ENCODE peak calls at places on chromosome 13, in eight cellular contexts. U is PC-9, Y is HCT116, V is MM.1S, B is GM23248, R is GM23338, P is OCI-LY7, W is hepatocyte. A is an unnamed sample. For H3K9me2, the result is how much of the 10 kb centered on the place peaks cover.

GRCh38 chr13:40026174-40026585 is 370.7 kb downstream of the COG6 start:
- DNase-seq in U (no peak), Y (no peak), V (peak), B (no peak), R (no peak), P (no peak), W (no peak), A (no peak)

GRCh38 chr13:73189365-73189764 is 130.6 kb downstream of the KLF5 start:
- DNase-seq in U (peak), Y (no peak), V (no peak), B (no peak), R (no peak), P (no peak), W (peak), A (no peak)

GRCh38 chr13:91805605-91806004 is 407.2 kb downstream of the GPC5 start:
- DNase-seq in U (no peak), Y (no peak), V (no peak), B (no peak), R (peak), P (peak), W (no peak), A (no peak)

GRCh38 chr13:113153810-113154748 is 4.4 kb upstream of the PROZ start:
- DNase-seq in U (peak), Y (peak), V (peak), B (peak), R (peak), P (peak), W (peak), A (peak)

GRCh38 chr13:44437356-44438233 is 64.0 kb downstream of the SERP2 start:
- DNase-seq in U (peak), Y (no peak), V (peak), B (peak), R (peak), P (peak), W (no peak), A (peak)

GRCh38 chr13:32408999-32409313 is 19.0 kb downstream of the N4BP2L1 start:
- DNase-seq in U (no peak), Y (no peak), V (no peak), B (no peak), R (no peak), P (no peak), W (no peak), A (no peak)

GRCh38 chr13:85543144-85543543 is 256.1 kb downstream of the SLITRK6 start:
- DNase-seq in U (no peak), Y (no peak), V (no peak), B (no peak), R (no peak), P (no peak), W (no peak), A (no peak)

GRCh38 chr13:39363393-39363792 is 239.6 kb downstream of the LHFPL6 start:
- DNase-seq in U (no peak), Y (no peak), V (no peak), B (no peak), R (no peak), P (no peak), W (no peak), A (no peak)

GRCh38 chr13:25232937-25233515 is 54.3 kb downstream of the MTMR6 start:
- DNase-seq in U (no peak), Y (peak), V (no peak), B (peak), R (peak), P (peak), W (peak), A (peak)

GRCh38 chr13:79973533-79973963 is 367.4 kb downstream of the SPRY2 start:
- DNase-seq in U (no peak), Y (no peak), V (peak), B (peak), R (peak), P (peak), W (no peak), A (peak)

GRCh38 chr13:88068975-88069374 is 397.8 kb downstream of the SLITRK5 start:
- DNase-seq in U (no peak), Y (no peak), V (no peak), B (no peak), R (peak), P (peak), W (peak), A (peak)

GRCh38 chr13:73466561-73466960 is 407.8 kb downstream of the KLF5 start:
- DNase-seq in U (no peak), Y (no peak), V (no peak), B (no peak), R (no peak), P (no peak), W (no peak), A (no peak)

GRCh38 chr13:44410328-44410859 is 36.8 kb downstream of the SERP2 start:
- DNase-seq in U (no peak), Y (no peak), V (no peak), B (no peak), R (no peak), P (peak), W (no peak), A (no peak)

GRCh38 chr13:109626386-109627171 is 159.8 kb downstream of the IRS2 start:
- DNase-seq in U (no peak), Y (no peak), V (no peak), B (no peak), R (no peak), P (no peak), W (no peak), A (no peak)

GRCh38 chr13:79287994-79288795 is 117.9 kb downstream of the RBM26 start:
- DNase-seq in U (no peak), Y (no peak), V (no peak), B (no peak), R (peak), P (no peak), W (no peak), A (no peak)

GRCh38 chr13:30112602-30113435 is 194.5 kb downstream of the KATNAL1 start:
- DNase-seq in U (peak), Y (peak), V (peak), B (peak), R (peak), P (peak), W (peak), A (peak)

GRCh38 chr13:34462843-34463242 is 479.2 kb upstream of the NBEA start:
- DNase-seq in U (peak), Y (peak), V (no peak), B (peak), R (no peak), P (no peak), W (no peak), A (no peak)

GRCh38 chr13:22154041-22154440 is 483.2 kb downstream of the FGF9 start:
- DNase-seq in U (no peak), Y (no peak), V (no peak), B (no peak), R (peak), P (no peak), W (no peak), A (no peak)

GRCh38 chr13:28179974-28180373 is 41.6 kb downstream of the PAN3 start:
- DNase-seq in U (no peak), Y (no peak), V (no peak), B (peak), R (no peak), P (no peak), W (no peak), A (no peak)

GRCh38 chr13:101919541-101920306 is 467.2 kb downstream of the ITGBL1 start:
- DNase-seq in U (no peak), Y (no peak), V (no peak), B (peak), R (peak), P (no peak), W (peak), A (no peak)

GRCh38 chr13:91571681-91572080 is 173.3 kb downstream of the GPC5 start:
- DNase-seq in U (no peak), Y (no peak), V (no peak), B (no peak), R (no peak), P (no peak), W (no peak), A (no peak)

GRCh38 chr13:34065915-34066314 is 248.0 kb downstream of the RFC3 start:
- DNase-seq in U (peak), Y (peak), V (no peak), B (no peak), R (no peak), P (no peak), W (peak), A (no peak)

GRCh38 chr13:113545455-113545930 is 39.1 kb upstream of the TFDP1 start:
- DNase-seq in U (peak), Y (no peak), V (no peak), B (peak), R (no peak), P (no peak), W (no peak), A (no peak)

GRCh38 chr13:51577690-51578089 is 6.6 kb upstream of the WDFY2 start:
- DNase-seq in U (no peak), Y (no peak), V (no peak), B (no peak), R (no peak), P (no peak), W (no peak), A (no peak)

GRCh38 chr13:30341815-30342570 is 34.6 kb upstream of the KATNAL1 start:
- DNase-seq in U (peak), Y (peak), V (no peak), B (peak), R (no peak), P (no peak), W (peak), A (no peak)

GRCh38 chr13:27448308-27448707 is 2.1 kb downstream of the MTIF3 start:
- DNase-seq in U (no peak), Y (no peak), V (no peak), B (no peak), R (no peak), P (no peak), W (no peak), A (no peak)

GRCh38 chr13:44300895-44301638 is 72.6 kb upstream of the SERP2 start:
- DNase-seq in U (peak), Y (peak), V (no peak), B (peak), R (no peak), P (no peak), W (no peak), A (no peak)

GRCh38 chr13:30111810-30112209 is 195.5 kb downstream of the KATNAL1 start:
- DNase-seq in U (no peak), Y (no peak), V (no peak), B (peak), R (peak), P (peak), W (no peak), A (peak)

GRCh38 chr13:31982540-31982939 is 49.0 kb upstream of the FRY start:
- DNase-seq in U (peak), Y (peak), V (no peak), B (peak), R (no peak), P (no peak), W (peak), A (no peak)

GRCh38 chr13:50396001-50396400 is 380.8 kb downstream of the KCNRG start:
- DNase-seq in U (no peak), Y (no peak), V (no peak), B (no peak), R (no peak), P (no peak), W (no peak), A (peak)

GRCh38 chr13:94480672-94481145 is 1.2 kb upstream of the DCT start:
- DNase-seq in U (no peak), Y (no peak), V (no peak), B (peak), R (no peak), P (no peak), W (peak), A (no peak)

GRCh38 chr13:77002590-77003190 is 10.8 kb downstream of the CLN5 start:
- DNase-seq in U (no peak), Y (peak), V (no peak), B (peak), R (peak), P (peak), W (peak), A (peak)

GRCh38 chr13:33262554-33262953 is 23.0 kb downstream of the STARD13 start:
- DNase-seq in U (no peak), Y (no peak), V (no peak), B (no peak), R (no peak), P (no peak), W (peak), A (no peak)

GRCh38 chr13:66469745-66470144 is 760.4 kb downstream of the PCDH9 start:
- DNase-seq in U (no peak), Y (no peak), V (no peak), B (no peak), R (no peak), P (no peak), W (no peak), A (no peak)

GRCh38 chr13:98509271-98510155 is 67.4 kb downstream of the STK24 start:
- DNase-seq in U (peak), Y (peak), V (no peak), B (peak), R (no peak), P (no peak), W (peak), A (peak)

DNA sequence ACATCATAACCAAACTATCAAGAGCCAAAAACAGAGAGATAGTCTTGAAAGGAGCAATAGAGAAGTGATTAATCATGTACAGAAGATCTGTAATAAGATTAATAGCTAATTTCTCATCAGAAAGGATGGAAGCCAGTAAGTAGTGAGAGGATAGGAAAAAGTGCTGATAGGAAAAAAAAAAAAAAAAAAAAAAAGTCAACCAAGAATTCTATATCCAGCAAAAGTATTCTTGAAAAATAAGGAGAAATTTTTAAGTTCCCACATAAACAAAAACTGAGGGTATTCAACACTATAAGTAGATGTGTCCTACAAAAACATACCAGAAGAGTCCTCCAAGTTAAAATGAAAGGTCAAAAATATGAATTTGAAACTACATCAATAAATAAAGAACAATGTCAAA is 218.7 kb upstream of the GPC6 start:
- DNase-seq in U (no peak), Y (no peak), V (no peak), B (no peak), R (no peak), P (no peak), W (no peak), A (no peak)
- H3K9me2 ChIP-seq in U (under half), Y (under half), V (under half), B (under half), R (under half), P (under half), W (under half), A (under half)

GRCh38 chr13:48942131-48942530 is 33.6 kb upstream of the FNDC3A start:
- DNase-seq in U (no peak), Y (no peak), V (no peak), B (peak), R (no peak), P (no peak), W (no peak), A (no peak)

GRCh38 chr13:48945626-48946025 is 30.1 kb upstream of the FNDC3A start:
- DNase-seq in U (no peak), Y (no peak), V (no peak), B (no peak), R (no peak), P (no peak), W (no peak), A (no peak)

GRCh38 chr13:48944221-48944620 is 31.5 kb upstream of the FNDC3A start:
- DNase-seq in U (no peak), Y (no peak), V (no peak), B (peak), R (no peak), P (no peak), W (no peak), A (no peak)

GRCh38 chr13:48938308-48938943 is 37.3 kb upstream of the FNDC3A start:
- DNase-seq in U (no peak), Y (no peak), V (no peak), B (no peak), R (no peak), P (no peak), W (no peak), A (no peak)

DNA sequence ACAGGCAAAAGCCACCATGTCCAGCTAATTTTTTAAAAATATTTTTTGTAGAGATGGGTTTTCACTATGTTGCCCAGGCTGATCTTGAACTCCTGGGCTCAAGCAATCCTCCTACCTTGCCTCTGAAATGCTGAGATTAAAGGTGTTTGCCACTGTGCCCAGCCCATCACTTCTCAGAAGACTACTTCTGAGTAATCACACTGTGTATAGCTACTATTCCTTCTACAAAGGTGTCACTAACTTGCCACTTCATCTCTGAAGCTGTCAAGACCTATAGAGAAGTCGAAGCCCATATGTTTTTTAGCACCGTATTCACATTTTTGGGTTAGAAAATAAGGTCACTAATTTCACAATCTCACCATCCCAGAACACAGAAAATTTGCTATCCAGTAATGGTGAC is 36.0 kb upstream of the FNDC3A start:
- DNase-seq in U (no peak), Y (no peak), V (no peak), B (no peak), R (no peak), P (no peak), W (no peak), A (no peak)
- H3K9me2 ChIP-seq in U (under half), Y (under half), V (under half), B (under half), R (under half), P (under half), W (under half), A (under half)

DNA sequence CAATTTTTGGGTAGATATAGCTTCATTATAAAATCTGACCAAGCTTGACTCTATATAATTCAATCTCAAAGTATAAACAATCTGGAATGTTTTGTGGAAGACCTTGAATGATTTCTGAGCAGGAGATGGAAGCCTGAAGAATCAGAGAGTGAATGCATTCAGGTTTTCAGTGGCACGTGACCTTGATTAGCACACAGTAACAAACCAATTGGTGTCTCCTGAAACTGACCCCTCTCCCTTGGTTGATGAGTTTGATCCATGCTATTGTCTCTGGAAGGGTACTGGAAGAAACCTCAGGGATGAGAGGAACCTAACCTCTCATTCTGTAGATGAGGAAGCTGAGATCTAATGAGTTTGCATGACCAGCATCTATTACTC is 39.6 kb downstream of the PCDH8 start:
- DNase-seq in U (no peak), Y (no peak), V (no peak), B (no peak), R (no peak), P (no peak), W (no peak), A (no peak)
- H3K9me2 ChIP-seq in U (under half), Y (under half), V (under half), B (under half), R (under half), P (under half), W (under half), A (under half)

DNA sequence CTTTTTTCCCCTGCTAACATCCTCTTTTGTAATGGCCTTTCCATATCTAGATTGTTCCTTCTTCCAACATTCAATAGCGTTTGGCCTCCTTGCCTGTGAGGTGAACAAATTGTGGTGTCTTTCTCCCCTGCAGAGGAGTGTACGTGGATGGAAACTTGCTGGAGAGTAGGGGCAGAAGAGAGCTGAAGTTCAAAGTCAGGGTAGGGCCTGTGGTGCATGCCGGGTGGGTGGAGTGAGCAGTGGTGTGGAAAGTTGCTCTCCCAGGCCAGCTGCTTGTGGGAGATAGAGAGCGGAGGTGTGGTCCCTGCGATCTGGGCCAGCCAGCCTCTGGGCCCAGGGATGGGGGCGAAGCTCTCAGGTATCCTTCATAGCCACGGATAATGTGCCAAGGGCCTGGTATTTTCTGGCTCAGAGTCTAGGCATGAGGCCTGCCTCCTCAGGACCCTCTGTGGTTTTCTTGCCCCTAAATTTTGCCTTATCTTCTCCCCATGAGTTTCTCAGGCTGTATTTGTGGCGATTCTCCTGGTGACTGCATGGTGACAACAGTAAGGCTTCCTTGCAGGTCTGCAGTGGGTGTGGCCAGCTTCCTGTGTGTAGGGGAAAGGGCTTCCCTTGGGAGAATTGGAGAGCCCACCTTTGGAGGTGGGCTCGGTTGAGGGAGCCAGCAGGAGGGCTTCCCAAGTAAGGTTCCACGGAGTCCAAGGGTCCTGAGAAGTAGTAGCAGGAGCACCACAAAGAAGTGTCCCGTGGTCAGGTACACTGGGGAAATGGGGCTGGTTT is 6.7 kb downstream of the RGCC start:
- DNase-seq in U (no peak), Y (no peak), V (no peak), B (no peak), R (no peak), P (peak), W (no peak), A (no peak)
- H3K9me2 ChIP-seq in U (under half), Y (under half), V (under half), B (under half), R (under half), P (under half), W (under half), A (under half)

A was measured in Karpas-422.